ENCODE peak calls at places on chromosomes 11 and 22, in eight cellular contexts. Y is fibroblast of the conjunctiva, E is fibroblast of villous mesenchyme, R is mammary epithelial cell, O is HS-27A, Q is astrocyte of the spinal cord, I is mucosa of gallbladder, A is WTC11. L is an unnamed sample.

GRCh38 chr11:98657711-98658110 is 363.0 kb upstream of the CNTN5 start:
- DNase-seq in Y (no peak), E (no peak), R (no peak), O (no peak), Q (no peak), I (no peak), A (no peak), L (no peak)

GRCh38 chr11:58641326-58641725 is 18.9 kb downstream of the CNTF start:
- DNase-seq in Y (no peak), E (no peak), R (no peak), O (no peak), Q (no peak), I (no peak), A (no peak), L (no peak)

GRCh38 chr11:27933992-27934829 is 173.7 kb downstream of the KIF18A start:
- DNase-seq in Y (no peak), E (peak), R (peak), O (peak), Q (peak), I (no peak), A (peak), L (peak)

GRCh38 chr22:27990879-27991278 is 71.8 kb upstream of the PITPNB start:
- DNase-seq in Y (peak), E (peak), R (no peak), O (no peak), Q (peak), I (peak), A (peak), L (peak)

GRCh38 chr22:33903012-33903411 is 17.3 kb downstream of the LARGE1 start:
- DNase-seq in Y (no peak), E (no peak), R (no peak), O (no peak), Q (no peak), I (no peak), A (no peak), L (no peak)

GRCh38 chr11:132226522-132226921 is 856.1 kb downstream of the NTM start:
- DNase-seq in Y (no peak), E (no peak), R (no peak), O (no peak), Q (no peak), I (no peak), A (no peak), L (no peak)

GRCh38 chr22:19086944-19087343 is 35.3 kb downstream of the DGCR2 start:
- DNase-seq in Y (no peak), E (peak), R (peak), O (no peak), Q (peak), I (no peak), A (no peak), L (no peak)

GRCh38 chr11:117384045-117384444 is 56.4 kb downstream of the CEP164 start:
- DNase-seq in Y (peak), E (peak), R (peak), O (peak), Q (peak), I (no peak), A (no peak), L (no peak)

GRCh38 chr11:35255514-35255913 is 116.5 kb downstream of the CD44 start:
- DNase-seq in Y (no peak), E (no peak), R (no peak), O (no peak), Q (no peak), I (no peak), A (no peak), L (no peak)

GRCh38 chr11:44618561-44619425 is 53.3 kb downstream of the CD82 start:
- DNase-seq in Y (no peak), E (no peak), R (no peak), O (no peak), Q (no peak), I (no peak), A (no peak), L (no peak)

GRCh38 chr22:50325444-50326224 is 1.2 kb downstream of the DENND6B start:
- DNase-seq in Y (no peak), E (no peak), R (no peak), O (no peak), Q (no peak), I (no peak), A (no peak), L (no peak)

GRCh38 chr11:117705866-117706265 is 91.2 kb downstream of the DSCAML1 start:
- DNase-seq in Y (no peak), E (no peak), R (no peak), O (no peak), Q (no peak), I (no peak), A (no peak), L (no peak)

GRCh38 chr11:65887723-65888162 is 528 bp downstream of the FIBP start:
- DNase-seq in Y (no peak), E (no peak), R (peak), O (no peak), Q (no peak), I (no peak), A (no peak), L (peak)

GRCh38 chr11:85627332-85627997 is at the start of gene DLG2:
- DNase-seq in Y (peak), E (peak), R (peak), O (no peak), Q (peak), I (peak), A (no peak), L (peak)

GRCh38 chr11:106304274-106304673 is 226.8 kb downstream of the AASDHPPT start:
- DNase-seq in Y (no peak), E (peak), R (peak), O (peak), Q (peak), I (no peak), A (no peak), L (no peak)

GRCh38 chr11:68038718-68039525 is at the start of gene TCIRG1:
- DNase-seq in Y (peak), E (peak), R (peak), O (no peak), Q (peak), I (peak), A (peak), L (peak)

GRCh38 chr22:50544078-50544745 is 1.5 kb upstream of the KLHDC7B start:
- DNase-seq in Y (no peak), E (peak), R (no peak), O (no peak), Q (peak), I (peak), A (peak), L (peak)

GRCh38 chr22:23520875-23521441 is 59.1 kb downstream of the IGLL1 start:
- DNase-seq in Y (peak), E (peak), R (no peak), O (no peak), Q (peak), I (no peak), A (no peak), L (no peak)

GRCh38 chr22:23529166-23530103 is 50.7 kb downstream of the IGLL1 start:
- DNase-seq in Y (no peak), E (no peak), R (no peak), O (no peak), Q (no peak), I (no peak), A (no peak), L (no peak)

GRCh38 chr11:6438979-6439571 is 1.7 kb downstream of the HPX start:
- DNase-seq in Y (peak), E (peak), R (peak), O (no peak), Q (peak), I (peak), A (peak), L (peak)

GRCh38 chr11:62918531-62918930 is 2.6 kb downstream of the CHRM1 start:
- DNase-seq in Y (no peak), E (no peak), R (no peak), O (no peak), Q (no peak), I (no peak), A (no peak), L (no peak)

GRCh38 chr11:70842701-70843100 is 409.7 kb downstream of the SHANK2 start:
- DNase-seq in Y (no peak), E (no peak), R (no peak), O (no peak), Q (no peak), I (no peak), A (no peak), L (no peak)

GRCh38 chr11:61126266-61126665 is 24.0 kb downstream of the CD5 start:
- DNase-seq in Y (no peak), E (no peak), R (no peak), O (no peak), Q (no peak), I (no peak), A (peak), L (no peak)

GRCh38 chr22:50408311-50408710 is 65.2 kb downstream of the PPP6R2 start:
- DNase-seq in Y (no peak), E (no peak), R (no peak), O (no peak), Q (no peak), I (no peak), A (no peak), L (no peak)

GRCh38 chr22:17931400-17931825 is 92.9 kb downstream of the MICAL3 start:
- DNase-seq in Y (no peak), E (no peak), R (no peak), O (no peak), Q (no peak), I (peak), A (no peak), L (no peak)

GRCh38 chr11:3152471-3153110 is 12.5 kb downstream of the OSBPL5 start:
- DNase-seq in Y (no peak), E (no peak), R (no peak), O (no peak), Q (peak), I (no peak), A (no peak), L (no peak)

GRCh38 chr11:44823920-44824704 is 97.3 kb downstream of the TSPAN18 start:
- DNase-seq in Y (no peak), E (no peak), R (no peak), O (no peak), Q (no peak), I (no peak), A (peak), L (no peak)

GRCh38 chr11:34433899-34434298 is 4.8 kb upstream of the CAT start:
- DNase-seq in Y (no peak), E (no peak), R (no peak), O (no peak), Q (no peak), I (no peak), A (no peak), L (no peak)

GRCh38 chr11:79440451-79441158 is at the start of gene TENM4:
- DNase-seq in Y (peak), E (peak), R (peak), O (no peak), Q (peak), I (peak), A (peak), L (peak)

GRCh38 chr11:77705195-77705876 is 67.7 kb upstream of the CLNS1A start:
- DNase-seq in Y (no peak), E (peak), R (peak), O (peak), Q (peak), I (no peak), A (no peak), L (no peak)

GRCh38 chr11:48093795-48094642 is 113.7 kb downstream of the PTPRJ start:
- DNase-seq in Y (no peak), E (peak), R (no peak), O (no peak), Q (no peak), I (peak), A (no peak), L (peak)

GRCh38 chr11:1943977-1944376 is 3.2 kb upstream of the MRPL23 start:
- DNase-seq in Y (peak), E (no peak), R (peak), O (peak), Q (peak), I (peak), A (no peak), L (no peak)

GRCh38 chr22:42752912-42753311 is 32.2 kb upstream of the A4GALT start:
- DNase-seq in Y (no peak), E (no peak), R (no peak), O (no peak), Q (no peak), I (no peak), A (no peak), L (no peak)